ENCODE peak calls at places on chromosomes 7 and 10, in ten cellular contexts. H, A, B, C, U, W, K, Z, I and R are unnamed samples.

GRCh38 chr10:21330628-21331020 is 194.9 kb downstream of the SKIDA1 start:
- DNase-seq in H (no peak), A (no peak), B (no peak), C (no peak), U (no peak), W (no peak), K (no peak), Z (no peak), I (no peak), R (no peak)

GRCh38 chr10:93149761-93150160 is 76.1 kb downstream of the CYP26A1 start:
- DNase-seq in H (no peak), A (no peak), B (no peak), C (no peak), U (no peak), W (no peak), K (no peak), Z (peak; percentile 13), I (no peak), R (peak; percentile 68)

GRCh38 chr10:79400567-79401004 is 44.8 kb downstream of the ZCCHC24 start:
- DNase-seq in H (peak; percentile 57), A (no peak), B (no peak), C (no peak), U (peak; percentile 50), W (peak; percentile 64), K (peak; percentile 51), Z (peak; percentile 50), I (no peak), R (peak; percentile 51)

GRCh38 chr10:124641282-124642075 is 102.7 kb downstream of the FAM53B start:
- DNase-seq in H (no peak), A (no peak), B (no peak), C (peak; percentile 37), U (no peak), W (no peak), K (no peak), Z (peak; percentile 15), I (no peak), R (peak; percentile 36)

GRCh38 chr7:138890782-138891445 is 90.3 kb downstream of the KIAA1549 start:
- DNase-seq in H (no peak), A (no peak), B (no peak), C (peak; percentile 50), U (no peak), W (no peak), K (peak; percentile 23), Z (peak; percentile 81), I (peak; percentile 42), R (peak; percentile 91)

GRCh38 chr7:155348806-155349205 is 51.1 kb downstream of the INSIG1 start:
- DNase-seq in H (no peak), A (no peak), B (no peak), C (no peak), U (no peak), W (no peak), K (no peak), Z (no peak), I (no peak), R (no peak)

GRCh38 chr10:123530166-123530870 is 135.8 kb upstream of the GPR26 start:
- DNase-seq in H (no peak), A (no peak), B (no peak), C (no peak), U (no peak), W (no peak), K (no peak), Z (no peak), I (no peak), R (no peak)

GRCh38 chr7:129636641-129637040 is 25.1 kb downstream of the NRF1 start:
- DNase-seq in H (no peak), A (no peak), B (no peak), C (no peak), U (no peak), W (no peak), K (no peak), Z (no peak), I (no peak), R (no peak)

GRCh38 chr10:48802611-48803046 is 118.0 kb downstream of the WDFY4 start:
- DNase-seq in H (no peak), A (no peak), B (no peak), C (no peak), U (no peak), W (no peak), K (no peak), Z (no peak), I (no peak), R (no peak)

GRCh38 chr10:125000366-125001312 is 58.7 kb downstream of the ZRANB1 start:
- DNase-seq in H (peak; percentile 28), A (peak; percentile 70), B (no peak), C (peak; percentile 45), U (no peak), W (no peak), K (no peak), Z (no peak), I (no peak), R (no peak)